ENCODE peak calls at places on chromosomes 5 and 9, in four cellular contexts. J, X, K and P are unnamed samples.

GRCh38 chr5:14178671-14179211 is 35.6 kb downstream of the TRIO start:
- DNase-seq in J (no peak), X (no peak), K (peak; percentile 82), P (no peak)

GRCh38 chr5:41788800-41789395 is 81.3 kb downstream of the OXCT1 start:
- DNase-seq in J (no peak), X (no peak), K (peak; percentile 86), P (no peak)

GRCh38 chr9:125829743-125830142 is 82.6 kb downstream of the PBX3 start:
- DNase-seq in J (no peak), X (peak; percentile 45), K (no peak), P (no peak)

GRCh38 chr5:170262061-170262764 is 29.4 kb downstream of the C5orf58 start:
- DNase-seq in J (no peak), X (peak; percentile 71), K (no peak), P (no peak)

GRCh38 chr9:98980291-98980690 is 36.6 kb downstream of the COL15A1 start:
- DNase-seq in J (no peak), X (no peak), K (no peak), P (no peak)

GRCh38 chr5:90099099-90099498 is 310.5 kb downstream of the CETN3 start:
- DNase-seq in J (no peak), X (no peak), K (no peak), P (no peak)

GRCh38 chr9:104279535-104280215 is 185.6 kb downstream of the SMC2 start:
- DNase-seq in J (no peak), X (no peak), K (no peak), P (no peak)

GRCh38 chr5:120326651-120327050 is 137.4 kb upstream of the PRR16 start:
- DNase-seq in J (no peak), X (no peak), K (no peak), P (no peak)

GRCh38 chr9:77708416-77708815 is 60.3 kb upstream of the GNA14 start:
- DNase-seq in J (no peak), X (no peak), K (peak; percentile 41), P (no peak)

GRCh38 chr5:142800776-142801494 is 30.8 kb downstream of the ARHGAP26 start:
- DNase-seq in J (no peak), X (peak; percentile 63), K (no peak), P (no peak)

GRCh38 chr5:9170026-9170425 is 375.8 kb downstream of the SEMA5A start:
- DNase-seq in J (no peak), X (no peak), K (no peak), P (no peak)

GRCh38 chr5:123428521-123429220 is 5.5 kb upstream of the CEP120 start:
- DNase-seq in J (no peak), X (no peak), K (no peak), P (no peak)

GRCh38 chr5:149759986-149760699 is 30.0 kb downstream of the PPARGC1B start:
- DNase-seq in J (no peak), X (no peak), K (no peak), P (no peak)

GRCh38 chr9:132214027-132214622 is 52.3 kb downstream of the NTNG2 start:
- DNase-seq in J (peak; percentile 81), X (no peak), K (peak; percentile 79), P (peak; percentile 92)

GRCh38 chr5:179771496-179771895 is 22.3 kb upstream of the LTC4S start:
- DNase-seq in J (no peak), X (no peak), K (no peak), P (no peak)

GRCh38 chr9:9615086-9615485 is 997.7 kb downstream of the PTPRD start:
- DNase-seq in J (no peak), X (no peak), K (no peak), P (no peak)

GRCh38 chr9:94783121-94783664 is 56.7 kb downstream of the AOPEP start:
- DNase-seq in J (peak; percentile 68), X (peak; percentile 1), K (peak; percentile 90), P (peak; percentile 77)